ENCODE peak calls at places on chromosomes 2 and 18, in seven cellular contexts. I, G, D, A, Z, K and V are unnamed samples.
A peak's percentile ranks its signal among the peaks of the same experiment; 100 is the strongest.

GRCh38 chr2:43345391-43345813 is 119.0 kb upstream of the ZFP36L2 start:
- DNase-seq in I (no peak), G (no peak), D (no peak), A (peak; percentile 33), Z (no peak), K (no peak), V (no peak)

GRCh38 chr18:49021433-49022129 is 70.8 kb upstream of the SMAD7 start:
- DNase-seq in I (peak; percentile 28), G (peak; percentile 80), D (no peak), A (peak; percentile 40), Z (peak; percentile 85), K (peak; percentile 33), V (no peak)

GRCh38 chr18:48399303-48400075 is 9.7 kb downstream of the ZBTB7C start:
- DNase-seq in I (no peak), G (no peak), D (no peak), A (no peak), Z (no peak), K (no peak), V (no peak)

GRCh38 chr18:22710628-22711380 is 222.3 kb upstream of the RBBP8 start:
- DNase-seq in I (no peak), G (no peak), D (no peak), A (peak; percentile 78), Z (peak; percentile 60), K (peak; percentile 71), V (no peak)

GRCh38 chr2:177474904-177475474 is 82.4 kb downstream of the AGPS start:
- DNase-seq in I (no peak), G (no peak), D (no peak), A (peak; percentile 10), Z (no peak), K (no peak), V (no peak)

GRCh38 chr18:51025512-51025911 is 4.5 kb upstream of the SMAD4 start:
- DNase-seq in I (no peak), G (no peak), D (no peak), A (no peak), Z (no peak), K (no peak), V (no peak)

GRCh38 chr18:55199291-55199963 is 240.2 kb upstream of the CCDC68 start:
- DNase-seq in I (no peak), G (no peak), D (no peak), A (peak; percentile 30), Z (no peak), K (no peak), V (no peak)

GRCh38 chr18:45954070-45954712 is 12.9 kb downstream of the EPG5 start:
- DNase-seq in I (no peak), G (no peak), D (peak; percentile 78), A (peak; percentile 87), Z (no peak), K (peak; percentile 86), V (no peak)

GRCh38 chr2:27756544-27757498 is 14.7 kb upstream of the MRPL33 start:
- DNase-seq in I (peak; percentile 96), G (no peak), D (no peak), A (peak; percentile 39), Z (no peak), K (no peak), V (no peak)

GRCh38 chr18:54119524-54120019 is 104.9 kb downstream of the MBD2 start:
- DNase-seq in I (peak; percentile 34), G (peak; percentile 13), D (peak; percentile 20), A (peak; percentile 85), Z (peak; percentile 35), K (peak; percentile 69), V (peak; percentile 7)

GRCh38 chr2:129813404-129813803 is 166.1 kb upstream of the RAB6C start:
- DNase-seq in I (no peak), G (no peak), D (no peak), A (no peak), Z (no peak), K (no peak), V (no peak)

GRCh38 chr2:37911296-37911888 is 13.7 kb upstream of the RMDN2 start:
- DNase-seq in I (peak; percentile 44), G (no peak), D (no peak), A (peak; percentile 53), Z (no peak), K (no peak), V (no peak)

GRCh38 chr18:54269924-54270844 is 867 bp downstream of the POLI start:
- DNase-seq in I (peak; percentile 51), G (peak; percentile 74), D (no peak), A (peak; percentile 54), Z (peak; percentile 40), K (peak; percentile 34), V (peak; percentile 69)

GRCh38 chr18:55444496-55444895 is 143.5 kb downstream of the TCF4 start:
- DNase-seq in I (no peak), G (no peak), D (no peak), A (no peak), Z (no peak), K (no peak), V (no peak)

GRCh38 chr2:227473019-227473461 is 1.1 kb downstream of the AGFG1 start:
- DNase-seq in I (no peak), G (no peak), D (no peak), A (no peak), Z (no peak), K (no peak), V (no peak)

GRCh38 chr18:12234451-12235190 is 19.5 kb upstream of the CIDEA start:
- DNase-seq in I (no peak), G (no peak), D (no peak), A (no peak), Z (no peak), K (no peak), V (no peak)

GRCh38 chr2:157441072-157441454 is 2.8 kb downstream of the CYTIP start:
- DNase-seq in I (no peak), G (no peak), D (no peak), A (no peak), Z (no peak), K (no peak), V (no peak)

GRCh38 chr2:121611730-121612705 is 37.2 kb downstream of the CLASP1 start:
- DNase-seq in I (peak; percentile 84), G (no peak), D (no peak), A (no peak), Z (no peak), K (no peak), V (no peak)

GRCh38 chr2:28754321-28754720 is 2.7 kb downstream of the PPP1CB start:
- DNase-seq in I (no peak), G (no peak), D (no peak), A (peak; percentile 49), Z (no peak), K (no peak), V (no peak)

GRCh38 chr2:121377676-121378075 is 92.7 kb upstream of the TFCP2L1 start:
- DNase-seq in I (no peak), G (no peak), D (no peak), A (no peak), Z (no peak), K (peak; percentile 33), V (no peak)

GRCh38 chr2:232592687-232593407 is 40.6 kb upstream of the EFHD1 start:
- DNase-seq in I (no peak), G (no peak), D (no peak), A (peak; percentile 56), Z (peak; percentile 65), K (peak; percentile 70), V (no peak)

GRCh38 chr2:36362291-36362690 is 6.7 kb downstream of the CRIM1 start:
- DNase-seq in I (no peak), G (no peak), D (no peak), A (peak; percentile 88), Z (no peak), K (peak; percentile 62), V (no peak)

GRCh38 chr2:180385601-180386201 is 378.6 kb upstream of the CWC22 start:
- DNase-seq in I (no peak), G (no peak), D (peak; percentile 53), A (peak; percentile 78), Z (no peak), K (peak; percentile 69), V (no peak)

GRCh38 chr2:187349328-187349944 is 98.6 kb downstream of the CALCRL start:
- DNase-seq in I (no peak), G (no peak), D (no peak), A (peak; percentile 75), Z (no peak), K (no peak), V (no peak)

GRCh38 chr2:223076573-223076972 is 24.6 kb downstream of the KCNE4 start:
- DNase-seq in I (no peak), G (no peak), D (no peak), A (no peak), Z (no peak), K (peak; percentile 82), V (no peak)

GRCh38 chr18:69469444-69469919 is 68.8 kb downstream of the DOK6 start:
- DNase-seq in I (peak; percentile 11), G (peak; percentile 70), D (no peak), A (no peak), Z (no peak), K (no peak), V (no peak)

GRCh38 chr2:227623225-227623624 is 5.9 kb downstream of the SCYGR4 start:
- DNase-seq in I (no peak), G (no peak), D (peak; percentile 16), A (peak; percentile 54), Z (no peak), K (peak; percentile 39), V (no peak)

GRCh38 chr2:206716607-206717006 is 1.6 kb downstream of the DYTN start:
- DNase-seq in I (no peak), G (no peak), D (no peak), A (no peak), Z (no peak), K (no peak), V (no peak)

GRCh38 chr2:28661589-28662001 is 90.0 kb upstream of the PPP1CB start:
- DNase-seq in I (no peak), G (no peak), D (no peak), A (peak; percentile 76), Z (peak; percentile 68), K (peak; percentile 93), V (no peak)

GRCh38 chr18:31503011-31503410 is 5.0 kb downstream of the DSG2 start:
- DNase-seq in I (no peak), G (no peak), D (no peak), A (no peak), Z (no peak), K (no peak), V (no peak)

GRCh38 chr18:8866679-8867078 is 161.3 kb downstream of the MTCL1 start:
- DNase-seq in I (no peak), G (no peak), D (no peak), A (no peak), Z (no peak), K (no peak), V (no peak)

GRCh38 chr2:174047746-174048145 is 82.6 kb upstream of the SP3 start:
- DNase-seq in I (no peak), G (no peak), D (no peak), A (no peak), Z (no peak), K (no peak), V (no peak)

GRCh38 chr2:98912957-98913915 is 22.8 kb downstream of the CRACDL start:
- DNase-seq in I (no peak), G (no peak), D (no peak), A (no peak), Z (no peak), K (no peak), V (no peak)

GRCh38 chr2:150075831-150076230 is 411.6 kb downstream of the RND3 start:
- DNase-seq in I (no peak), G (no peak), D (peak; percentile 41), A (peak; percentile 31), Z (no peak), K (peak; percentile 81), V (no peak)

GRCh38 chr2:85273732-85274731 is 53.8 kb downstream of the TGOLN2 start:
- DNase-seq in I (no peak), G (peak; percentile 12), D (peak; percentile 84), A (peak; percentile 66), Z (peak; percentile 41), K (peak; percentile 53), V (no peak)

GRCh38 chr18:11960743-11961380 is 20.4 kb upstream of the IMPA2 start:
- DNase-seq in I (no peak), G (no peak), D (no peak), A (no peak), Z (no peak), K (no peak), V (no peak)

GRCh38 chr2:98867539-98868309 is 68.3 kb downstream of the CRACDL start:
- DNase-seq in I (no peak), G (no peak), D (no peak), A (peak; percentile 39), Z (no peak), K (no peak), V (no peak)

GRCh38 chr2:193518061-193518817 is 1323.5 kb upstream of the TMEFF2 start:
- DNase-seq in I (no peak), G (no peak), D (peak; percentile 3), A (peak; percentile 44), Z (no peak), K (peak; percentile 12), V (no peak)